ENCODE peak calls at places on chromosomes 3 and 15, in six cellular contexts. Y is H7; P is activated CD4-positive, alpha-beta T cell treated with anti-CD3 and anti-CD28 coated beads, Interleukin-2, amount 10 ng/mL, durations not matched to agents 7 days and 5 days; H is omental fat pad; Q is NCI-H1694 treated with DMSO at 0.1 percent for 48 hours; W is pancreas. G is an unnamed sample.

GRCh38 chr3:183541738-183542137 is 13.8 kb downstream of the KLHL6 start:
- DNase-seq in Y (no peak), P (no peak), H (no peak), Q (no peak), W (no peak), G (no peak)

GRCh38 chr3:9204253-9205005 is 45.0 kb downstream of the SRGAP3 start:
- DNase-seq in Y (peak; percentile 51), P (no peak), H (no peak), Q (no peak), W (no peak), G (no peak)

GRCh38 chr15:69979783-69980182 is 117.9 kb downstream of the TLE3 start:
- DNase-seq in Y (no peak), P (no peak), H (no peak), Q (no peak), W (no peak), G (no peak)

GRCh38 chr3:186365202-186365974 is 3.4 kb upstream of the DGKG start:
- DNase-seq in Y (no peak), P (no peak), H (no peak), Q (peak; percentile 69), W (no peak), G (no peak)

GRCh38 chr15:29774900-29775299 is 47.4 kb downstream of the TJP1 start:
- DNase-seq in Y (no peak), P (no peak), H (no peak), Q (no peak), W (no peak), G (no peak)

GRCh38 chr15:42264790-42265189 is 8.2 kb upstream of the GANC start:
- DNase-seq in Y (no peak), P (no peak), H (no peak), Q (no peak), W (no peak), G (no peak)

GRCh38 chr3:137778941-137779340 is 14.8 kb downstream of the SOX14 start:
- DNase-seq in Y (no peak), P (no peak), H (no peak), Q (no peak), W (no peak), G (no peak)

GRCh38 chr3:132135628-132136333 is 101.0 kb upstream of the CPNE4 start:
- DNase-seq in Y (peak; percentile 23), P (no peak), H (no peak), Q (no peak), W (no peak), G (no peak)

GRCh38 chr3:173402656-173403055 is 5.1 kb downstream of the NLGN1 start:
- DNase-seq in Y (no peak), P (no peak), H (no peak), Q (no peak), W (no peak), G (no peak)

GRCh38 chr15:40333922-40334492 is 6.7 kb downstream of the CCDC9B start:
- DNase-seq in Y (no peak), P (peak; percentile 46), H (no peak), Q (peak; percentile 22), W (peak; percentile 67), G (no peak)

GRCh38 chr3:27721717-27722564 is at the start of gene EOMES:
- DNase-seq in Y (peak; percentile 91), P (peak; percentile 74), H (no peak), Q (peak; percentile 38), W (peak; percentile 59), G (no peak)

GRCh38 chr15:36414670-36415069 is 164.8 kb upstream of the CDIN1 start:
- DNase-seq in Y (no peak), P (no peak), H (no peak), Q (no peak), W (no peak), G (no peak)

GRCh38 chr15:63350178-63350621 is 31.4 kb downstream of the CA12 start:
- DNase-seq in Y (no peak), P (no peak), H (no peak), Q (no peak), W (peak; percentile 55), G (no peak)

GRCh38 chr3:183155499-183155898 is 7.0 kb downstream of the LAMP3 start:
- DNase-seq in Y (no peak), P (no peak), H (no peak), Q (no peak), W (no peak), G (no peak)

GRCh38 chr15:31216210-31216911 is 110.3 kb upstream of the KLF13 start:
- DNase-seq in Y (no peak), P (no peak), H (peak; percentile 66), Q (no peak), W (peak; percentile 72), G (peak; percentile 96)

GRCh38 chr3:104578558-104578957 is 788.2 kb upstream of the ALCAM start:
- DNase-seq in Y (no peak), P (no peak), H (no peak), Q (no peak), W (no peak), G (no peak)

GRCh38 chr3:112327371-112327951 is 5.5 kb upstream of the CD200 start:
- DNase-seq in Y (peak; percentile 36), P (peak; percentile 73), H (no peak), Q (peak; percentile 58), W (no peak), G (no peak)

GRCh38 chr3:149494022-149494758 is 19.7 kb downstream of the TM4SF4 start:
- DNase-seq in Y (peak; percentile 44), P (peak; percentile 47), H (no peak), Q (peak; percentile 18), W (peak; percentile 56), G (no peak)

GRCh38 chr3:13645791-13646637 is 97.1 kb downstream of the FBLN2 start:
- DNase-seq in Y (no peak), P (no peak), H (no peak), Q (no peak), W (no peak), G (no peak)

GRCh38 chr15:40340740-40341400 is at the start of gene CCDC9B:
- DNase-seq in Y (peak; percentile 83), P (no peak), H (peak; percentile 75), Q (peak; percentile 69), W (peak; percentile 78), G (peak; percentile 94)

GRCh38 chr3:56303508-56303907 is 164.8 kb downstream of the ERC2 start:
- DNase-seq in Y (peak; percentile 72), P (no peak), H (no peak), Q (no peak), W (peak; percentile 15), G (no peak)

GRCh38 chr3:64238971-64239667 is 13.9 kb upstream of the PRICKLE2 start:
- DNase-seq in Y (peak; percentile 47), P (no peak), H (peak; percentile 25), Q (peak; percentile 46), W (peak; percentile 17), G (peak; percentile 81)

GRCh38 chr3:69359916-69360315 is 26.0 kb downstream of the FRMD4B start:
- DNase-seq in Y (no peak), P (no peak), H (no peak), Q (no peak), W (no peak), G (no peak)

GRCh38 chr3:129936757-129937156 is 37.8 kb upstream of the TRH start:
- DNase-seq in Y (no peak), P (peak; percentile 44), H (no peak), Q (no peak), W (peak; percentile 26), G (no peak)

GRCh38 chr3:197532388-197532787 is 23.4 kb downstream of the BDH1 start:
- DNase-seq in Y (no peak), P (no peak), H (no peak), Q (no peak), W (no peak), G (no peak)

GRCh38 chr3:42780892-42781700 is 8.0 kb upstream of the CCDC13 start:
- DNase-seq in Y (peak; percentile 76), P (peak; percentile 66), H (no peak), Q (peak; percentile 37), W (no peak), G (no peak)

GRCh38 chr3:46013316-46014094 is 13.8 kb downstream of the XCR1 start:
- DNase-seq in Y (no peak), P (no peak), H (no peak), Q (no peak), W (no peak), G (peak; percentile 26)

GRCh38 chr3:30779686-30780287 is 114.7 kb downstream of the GADL1 start:
- DNase-seq in Y (peak; percentile 13), P (peak; percentile 10), H (no peak), Q (no peak), W (no peak), G (no peak)

GRCh38 chr3:60737633-60738399 is 513.4 kb downstream of the FHIT start:
- DNase-seq in Y (no peak), P (no peak), H (no peak), Q (no peak), W (no peak), G (no peak)

G was measured in suprapubic skin.